ENCODE peak calls at places on chromosomes 16 and 17, in eight cellular contexts. X, G, A, J, U, V, W and H are unnamed samples.

GRCh38 chr17:42407289-42407836 is 15.7 kb downstream of the CAVIN1 start:
- DNase-seq in G (peak), A (peak), W (peak), U (no peak), J (peak), X (peak), V (peak), H (peak)

GRCh38 chr16:82016268-82016667 is 5.0 kb upstream of the SDR42E1 start:
- DNase-seq in A (no peak), X (peak), U (no peak), V (no peak), G (no peak), J (no peak), W (peak), H (peak)

GRCh38 chr17:74519951-74520553 is 11.2 kb downstream of the CD300LB start:
- DNase-seq in U (no peak), W (no peak), J (peak), G (no peak), X (no peak), A (peak), V (no peak), H (no peak)

GRCh38 chr16:47084198-47084597 is 59.5 kb downstream of the NETO2 start:
- DNase-seq in G (no peak), U (no peak), V (no peak), W (no peak), A (no peak), J (no peak), X (no peak), H (no peak)

GRCh38 chr16:74580828-74581227 is 26.1 kb downstream of the GLG1 start:
- DNase-seq in X (no peak), W (no peak), G (no peak), J (no peak), V (no peak), U (no peak), A (no peak), H (no peak)

GRCh38 chr17:49522329-49522890 is 27.3 kb downstream of the NGFR start:
- DNase-seq in U (no peak), G (no peak), V (no peak), X (no peak), A (no peak), W (no peak), J (no peak), H (no peak)

GRCh38 chr17:8326591-8327583 is 12.8 kb upstream of the ODF4 start:
- DNase-seq in X (peak), A (no peak), W (peak), U (no peak), V (peak), G (peak), J (peak), H (peak)

GRCh38 chr16:67326472-67327309 is at the start of the genes KCTD19 and LRRC36:
- DNase-seq in A (peak), X (no peak), V (peak), G (peak), W (no peak), J (peak), U (no peak), H (no peak)

GRCh38 chr16:50631249-50631984 is 49.7 kb downstream of the SNX20 start:
- DNase-seq in W (no peak), V (no peak), U (no peak), A (no peak), X (no peak), G (no peak), J (no peak), H (no peak)

GRCh38 chr16:46857261-46857962 is 26.4 kb upstream of the C16orf87 start:
- DNase-seq in J (no peak), W (peak), U (no peak), V (no peak), G (peak), X (peak), A (no peak), H (peak)

GRCh38 chr17:32985357-32985756 is 6.3 kb upstream of the SPACA3 start:
- DNase-seq in V (no peak), J (no peak), X (no peak), A (peak), G (no peak), U (no peak), W (no peak), H (no peak)

GRCh38 chr17:76276461-76277299 is 11.5 kb downstream of the UBALD2 start:
- DNase-seq in V (no peak), J (no peak), W (peak), U (no peak), G (no peak), X (peak), A (no peak), H (no peak)

GRCh38 chr17:83196973-83197880 is 117.8 kb downstream of the METRNL start:
- DNase-seq in J (peak), W (no peak), A (no peak), X (peak), V (peak), U (no peak), G (peak), H (peak)

GRCh38 chr16:85055503-85056210 is 28.1 kb downstream of the KIAA0513 start:
- DNase-seq in W (peak), J (no peak), A (peak), X (peak), U (no peak), G (no peak), V (no peak), H (peak)

GRCh38 chr17:40516581-40517285 is 15.3 kb upstream of the TNS4 start:
- DNase-seq in G (no peak), U (no peak), A (peak), X (no peak), W (peak), J (no peak), V (peak), H (peak)

DNA sequence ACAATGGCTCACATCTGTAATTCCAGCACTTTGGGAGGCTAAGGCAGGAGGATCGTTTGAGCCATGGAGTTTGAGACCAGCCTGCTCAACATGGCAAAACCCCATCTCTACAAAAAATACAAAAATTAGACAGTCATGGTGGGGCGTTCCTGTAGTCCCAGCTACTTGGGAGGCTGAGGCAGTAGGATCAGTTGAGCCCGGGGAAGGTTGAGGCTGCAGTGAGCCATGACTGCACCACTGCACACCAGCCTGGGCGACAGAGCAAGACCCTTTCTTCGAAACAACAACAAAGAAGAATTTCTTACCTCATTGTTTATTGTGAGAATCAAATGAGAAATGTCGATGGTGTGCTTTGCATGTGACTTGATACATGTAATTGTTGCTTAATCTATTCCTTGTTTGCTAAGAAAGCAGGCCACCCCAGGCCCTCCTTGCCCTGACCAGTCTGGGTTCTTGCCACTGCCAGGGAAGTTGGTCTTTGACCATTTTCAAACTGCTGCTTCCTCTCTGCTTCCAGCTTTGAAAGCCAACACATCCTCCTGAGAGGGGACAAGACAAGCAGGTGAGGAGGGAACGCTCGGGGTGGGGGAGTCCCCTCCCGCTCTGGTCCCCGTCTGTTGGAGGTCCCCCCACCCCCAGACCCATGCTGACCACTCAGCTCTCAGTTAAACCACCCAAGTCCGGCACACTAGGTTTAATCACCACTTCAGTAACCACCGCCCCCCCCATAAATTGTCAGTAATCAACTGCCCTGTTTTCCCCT is 47.3 kb upstream of the CPNE2 start:
- DNase-seq in G (no peak), W (no peak), X (no peak), A (no peak), J (no peak), V (no peak), U (no peak), H (no peak)
- H3K4me3 ChIP-seq in G (peak), W (no peak), X (no peak), A (no peak), J (peak), V (no peak), U (no peak), H (no peak)

GRCh38 chr17:79919862-79920720 is 80.9 kb upstream of the CBX4 start:
- DNase-seq in A (no peak), J (peak), U (no peak), V (no peak), W (no peak), G (no peak), X (no peak), H (no peak)
- TF ChIP-seq CTCF in A (no peak), J (no peak), U (no peak), V (no peak), W (no peak), G (no peak), X (no peak), H (no peak)

GRCh38 chr16:26885674-26886073 is 181.1 kb upstream of the C16orf82 start:
- DNase-seq in J (no peak), G (no peak), A (no peak), U (no peak), W (no peak), V (no peak), X (no peak), H (no peak)
- H3K4me3 ChIP-seq in J (no peak), G (no peak), A (no peak), U (no peak), W (no peak), V (no peak), X (no peak), H (no peak)

DNA sequence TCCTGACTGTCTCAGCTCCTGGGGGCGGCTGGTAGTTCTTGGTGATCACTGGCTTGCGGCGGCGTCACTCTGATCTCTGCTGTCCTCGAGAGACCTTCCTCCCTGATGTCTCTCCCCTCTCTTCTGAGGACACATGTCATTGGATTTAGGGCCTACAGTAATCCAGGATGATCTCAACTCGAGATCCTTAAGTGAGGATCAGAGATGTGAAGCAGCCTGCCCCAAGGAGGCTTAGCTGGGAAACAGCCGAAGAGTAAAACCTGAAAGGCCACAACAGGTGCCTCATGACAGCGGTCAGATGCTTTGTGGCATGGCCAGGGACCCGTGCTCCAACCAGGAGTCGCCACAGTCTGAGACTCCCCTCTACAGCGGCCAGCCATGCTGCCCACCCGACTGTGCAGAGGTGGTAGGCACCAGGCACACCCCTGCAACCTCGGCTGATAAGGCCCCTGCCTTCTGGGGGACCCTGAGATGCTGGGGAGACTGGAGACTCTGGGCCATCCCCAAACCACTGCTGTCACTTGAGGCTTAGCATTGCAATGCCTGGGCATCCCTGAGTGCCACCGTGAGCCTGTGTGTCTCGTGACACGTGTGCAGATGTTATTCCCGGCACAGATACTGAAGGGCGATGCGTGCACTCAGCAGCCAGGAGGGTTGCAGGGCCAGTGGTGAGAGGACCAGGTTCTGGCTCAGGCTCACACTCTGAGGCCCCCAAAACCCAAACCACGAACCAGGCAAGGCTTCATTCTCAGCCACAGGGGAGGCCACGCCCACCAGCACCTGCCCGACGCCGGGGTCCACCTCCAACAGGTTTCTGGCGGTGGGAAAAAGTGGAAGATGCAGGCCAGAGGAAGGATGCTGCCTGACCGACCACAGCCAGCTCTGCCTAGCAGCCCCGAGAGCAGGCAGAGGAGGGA is 30.2 kb upstream of the SLC38A10 start:
- DNase-seq in X (no peak), J (no peak), U (no peak), W (no peak), V (no peak), G (no peak), A (no peak), H (no peak)
- TF ChIP-seq CTCF in X (no peak), J (no peak), U (no peak), W (no peak), V (no peak), G (no peak), A (no peak), H (no peak)

DNA sequence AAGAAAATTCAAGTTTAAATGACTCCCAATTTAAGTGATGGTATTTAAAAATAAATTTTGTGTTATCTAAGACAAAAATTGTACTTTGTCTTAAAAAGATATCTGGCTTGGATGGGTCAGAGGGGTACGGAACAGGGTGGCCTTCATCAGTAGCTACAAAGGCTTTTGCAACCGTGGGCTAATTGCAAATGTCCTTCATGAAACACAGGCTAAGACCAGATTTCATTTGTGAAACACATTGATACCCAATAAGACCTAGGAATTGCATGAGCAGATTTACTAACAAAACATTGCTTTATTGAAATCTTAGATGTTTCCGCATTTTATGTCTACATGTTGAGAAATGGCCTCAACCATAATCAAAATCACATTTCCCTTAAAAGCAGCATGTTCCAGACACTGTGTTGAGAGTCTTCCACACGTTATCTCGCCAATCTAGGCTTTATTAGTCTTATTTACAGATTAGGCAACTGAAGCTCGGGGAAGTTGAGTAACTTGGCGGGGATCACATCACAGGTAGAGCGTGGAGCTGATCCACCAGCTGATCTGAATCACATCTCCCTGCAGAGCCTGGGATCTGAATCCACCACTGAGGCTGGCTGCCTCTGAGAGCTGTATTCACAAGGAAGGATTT is 21.8 kb downstream of the FBXO39 start:
- DNase-seq in V (no peak), W (no peak), X (no peak), A (no peak), U (no peak), G (no peak), J (no peak), H (no peak)
- H3K4me3 ChIP-seq in V (no peak), W (no peak), X (no peak), A (no peak), U (no peak), G (no peak), J (no peak), H (no peak)

DNA sequence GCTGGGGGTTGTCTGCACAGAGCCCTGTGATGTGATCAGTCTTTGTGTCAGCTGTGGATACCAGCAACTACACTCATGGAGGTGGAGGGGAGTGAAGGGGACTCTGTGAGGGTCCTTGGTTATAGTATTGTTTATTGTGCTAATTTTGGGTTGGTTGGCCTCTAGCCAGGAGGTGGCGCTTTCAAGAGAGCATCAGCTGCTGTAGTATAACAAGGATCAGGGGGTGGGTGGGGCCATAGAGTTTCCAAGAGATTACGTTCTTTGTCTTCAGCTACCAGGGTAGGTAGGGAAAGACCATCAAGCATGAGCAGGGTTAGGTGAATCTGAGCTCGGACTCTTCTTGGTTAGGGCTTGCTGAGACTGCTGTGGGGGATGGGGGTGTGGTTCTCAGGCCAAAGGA is 97.1 kb upstream of the HS3ST3A1 start:
- DNase-seq in U (no peak), J (no peak), W (no peak), A (no peak), G (no peak), X (no peak), V (no peak), H (no peak)
- TF ChIP-seq CTCF in U (no peak), J (no peak), W (no peak), A (no peak), G (no peak), X (no peak), V (no peak), H (no peak)

GRCh38 chr17:63848834-63849689 is 6.6 kb upstream of the SMARCD2 start:
- DNase-seq in W (peak), G (peak), V (peak), X (peak), A (peak), U (no peak), J (peak), H (peak)
- H3K4me3 ChIP-seq in W (no peak), G (peak), V (peak), X (peak), A (no peak), U (peak), J (peak), H (peak)

DNA sequence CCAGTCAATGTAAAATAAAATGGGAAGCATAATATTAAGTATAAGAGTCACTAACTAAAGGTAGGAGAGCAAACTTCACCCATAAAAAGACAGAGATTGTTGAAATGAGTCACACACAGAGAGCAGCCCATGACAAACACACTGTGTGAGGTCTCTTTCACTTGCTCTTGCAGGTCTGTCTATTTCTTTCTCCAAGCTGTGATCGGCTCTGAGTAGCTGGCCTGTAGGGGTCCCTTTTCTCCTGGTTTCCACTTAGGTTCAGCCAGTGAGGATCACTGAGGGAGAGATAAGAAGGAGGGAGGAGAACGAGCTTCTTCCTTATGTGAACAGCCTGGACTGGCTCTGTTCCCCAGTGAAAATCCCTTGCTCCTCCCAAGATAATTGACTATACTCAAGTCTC is 133.7 kb upstream of the HS3ST3A1 start:
- DNase-seq in J (no peak), X (no peak), W (peak), U (no peak), G (no peak), V (no peak), A (no peak), H (peak)
- TF ChIP-seq CTCF in J (no peak), X (no peak), W (no peak), U (no peak), G (no peak), V (no peak), A (no peak), H (no peak)

GRCh38 chr17:1147664-1148063 is 32.1 kb downstream of the ABR start:
- DNase-seq in X (peak), G (no peak), U (no peak), A (peak), W (peak), V (no peak), J (peak), H (peak)
- H3K4me3 ChIP-seq in X (no peak), G (no peak), U (no peak), A (no peak), W (no peak), V (no peak), J (no peak), H (no peak)

DNA sequence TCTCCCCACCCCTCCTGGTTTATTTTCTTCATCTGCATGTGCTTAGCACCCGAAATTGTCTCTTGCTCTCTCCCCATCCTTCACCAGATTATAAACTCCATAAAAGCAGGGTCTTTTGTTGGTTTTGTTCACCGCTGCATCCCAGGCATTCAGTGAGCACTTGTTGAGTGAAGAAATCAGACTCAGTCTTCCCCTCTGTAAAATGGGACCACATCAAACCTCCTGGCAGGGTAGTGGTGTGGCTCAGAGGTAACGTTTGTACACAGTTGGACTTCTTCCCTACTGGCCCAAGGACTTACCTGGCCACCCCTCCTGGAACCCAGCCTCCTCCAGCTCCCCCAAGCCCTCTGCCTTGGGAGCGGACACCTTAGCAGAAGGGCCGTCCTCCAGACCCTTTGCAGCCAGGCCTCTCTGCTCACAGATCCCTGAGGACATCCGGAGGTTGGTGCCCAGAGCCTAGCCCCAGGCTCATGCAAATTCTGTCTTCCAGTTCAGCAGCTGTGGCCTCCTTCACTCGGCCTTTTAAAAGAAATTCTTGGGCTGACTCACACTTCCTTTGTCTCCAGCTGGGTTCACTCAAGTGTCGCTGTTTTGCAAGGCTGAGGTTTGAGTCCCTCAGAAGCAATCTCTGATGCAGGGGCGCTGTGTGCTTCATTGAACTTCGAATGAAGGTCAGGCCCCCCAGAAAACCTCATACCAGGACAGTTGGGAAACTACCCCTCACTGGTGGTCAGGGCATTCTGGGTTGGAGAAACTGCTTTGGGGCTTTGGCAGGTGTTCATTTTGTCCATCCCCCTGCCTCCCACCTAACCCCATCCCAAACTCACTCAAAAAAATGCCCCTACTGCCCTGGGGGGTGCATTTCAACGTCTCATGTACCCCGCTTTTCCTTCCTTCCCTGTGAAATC is 16.8 kb upstream of the RMI2 start:
- DNase-seq in X (peak), A (peak), J (peak), V (peak), U (peak), G (peak), W (peak), H (peak)
- TF ChIP-seq CTCF in X (peak), A (no peak), J (no peak), V (no peak), U (no peak), G (no peak), W (no peak), H (no peak)